ENCODE peak calls at places on chromosome 15, in six cellular contexts. K is psoas muscle, Q is stomach, H is spleen, R is pancreas, P is neural progenitor cell. V is an unnamed sample.
A peak's percentile ranks its signal among the peaks of the same experiment; 100 is the strongest.

GRCh38 chr15:77819841-77820728 is 187.4 kb upstream of the LINGO1 start:
- DNase-seq in H (no peak), P (peak; percentile 82), R (no peak), K (no peak), Q (no peak), V (no peak)

GRCh38 chr15:29925227-29926082 is 103.2 kb upstream of the TJP1 start:
- DNase-seq in P (peak; percentile 86), Q (peak; percentile 38), R (peak; percentile 53), H (no peak), K (peak; percentile 64), V (no peak)

GRCh38 chr15:44289352-44289790 is 852 bp downstream of the GOLM2 start:
- DNase-seq in H (no peak), R (no peak), Q (no peak), P (no peak), K (no peak), V (no peak)

GRCh38 chr15:47466357-47466756 is 250.9 kb upstream of the SEMA6D start:
- DNase-seq in H (no peak), Q (no peak), R (no peak), P (no peak), K (no peak), V (no peak)

GRCh38 chr15:45091581-45091980 is 22.4 kb downstream of the DUOX2 start:
- DNase-seq in Q (no peak), H (no peak), R (no peak), K (no peak), P (no peak), V (no peak)

GRCh38 chr15:77582763-77583162 is 49.9 kb downstream of the LINGO1 start:
- DNase-seq in K (no peak), Q (no peak), P (no peak), R (no peak), H (no peak), V (no peak)

GRCh38 chr15:78456391-78456790 is 18.4 kb downstream of the IREB2 start:
- DNase-seq in H (no peak), Q (no peak), P (no peak), R (no peak), K (no peak), V (no peak)

GRCh38 chr15:89575146-89575655 is at the start of gene TICRR:
- DNase-seq in K (peak; percentile 96), H (peak; percentile 92), Q (peak; percentile 96), P (peak; percentile 99), R (peak; percentile 97), V (peak; percentile 98)

GRCh38 chr15:49815937-49816336 is 195.1 kb downstream of the DTWD1 start:
- DNase-seq in P (no peak), K (no peak), H (no peak), Q (no peak), R (no peak), V (no peak)

GRCh38 chr15:53658827-53659226 is 100.6 kb downstream of the WDR72 start:
- DNase-seq in R (no peak), P (peak; percentile 36), K (no peak), Q (no peak), H (no peak), V (no peak)

GRCh38 chr15:76983588-76984379 is 11.1 kb upstream of the PSTPIP1 start:
- DNase-seq in P (no peak), K (no peak), Q (no peak), H (no peak), R (no peak), V (no peak)

GRCh38 chr15:49619226-49619625 is 1.4 kb downstream of the FAM227B start:
- DNase-seq in K (no peak), H (no peak), Q (no peak), P (no peak), R (no peak), V (no peak)

GRCh38 chr15:41969851-41970431 is 2.4 kb downstream of the EHD4 start:
- DNase-seq in H (peak; percentile 60), P (no peak), Q (peak; percentile 25), K (no peak), R (no peak), V (no peak)

GRCh38 chr15:37046876-37047614 is 53.3 kb downstream of the MEIS2 start:
- DNase-seq in H (no peak), P (peak; percentile 65), R (no peak), Q (no peak), K (no peak), V (no peak)

GRCh38 chr15:87877114-87877810 is 379.3 kb downstream of the NTRK3 start:
- DNase-seq in H (no peak), Q (no peak), R (no peak), P (no peak), K (no peak), V (no peak)

GRCh38 chr15:43954181-43954621 is 127.4 kb downstream of the WDR76 start:
- DNase-seq in R (no peak), Q (no peak), K (no peak), P (no peak), H (no peak), V (no peak)

GRCh38 chr15:81161215-81161673 is 27.2 kb downstream of the CFAP161 start:
- DNase-seq in P (no peak), R (no peak), K (no peak), Q (no peak), H (no peak), V (no peak)

GRCh38 chr15:69165637-69166025 is 5.2 kb downstream of the GLCE start:
- DNase-seq in H (no peak), P (no peak), R (no peak), Q (no peak), K (no peak), V (no peak)

GRCh38 chr15:96336045-96336642 is 5.6 kb downstream of the NR2F2 start:
- DNase-seq in H (no peak), Q (no peak), P (peak; percentile 14), R (no peak), K (no peak), V (no peak)

GRCh38 chr15:48544816-48545215 is 100.7 kb downstream of the FBN1 start:
- DNase-seq in Q (no peak), K (no peak), R (no peak), H (no peak), P (no peak), V (no peak)

GRCh38 chr15:47673343-47673761 is 44.0 kb upstream of the SEMA6D start:
- DNase-seq in P (no peak), R (no peak), H (no peak), Q (no peak), K (no peak), V (no peak)

GRCh38 chr15:29997499-29997898 is 85.3 kb upstream of the GOLGA8J start:
- DNase-seq in Q (no peak), R (no peak), K (no peak), P (no peak), H (no peak), V (no peak)

GRCh38 chr15:49706805-49707204 is 86.0 kb downstream of the DTWD1 start:
- DNase-seq in P (no peak), Q (no peak), K (no peak), R (no peak), H (no peak), V (no peak)

GRCh38 chr15:83547168-83547567 is 100.0 kb downstream of the SH3GL3 start:
- DNase-seq in R (no peak), Q (no peak), P (no peak), H (no peak), K (no peak), V (no peak)

GRCh38 chr15:56735589-56735988 is 2.3 kb upstream of the ZNF280D start:
- DNase-seq in K (no peak), P (no peak), Q (no peak), H (no peak), R (no peak), V (no peak)
- H3K4me1 ChIP-seq in K (peaks cover 20% of the 10 kb centered on the region), P (no peaks in the 10 kb centered on the region), Q (peaks cover 43% of the 10 kb centered on the region), H (peaks cover 30% of the 10 kb centered on the region), R (peaks cover 36% of the 10 kb centered on the region), V (peaks cover 15% of the 10 kb centered on the region)

GRCh38 chr15:25060472-25060803 is 105.7 kb downstream of the SNRPN start:
- DNase-seq in Q (peak; percentile 23), R (no peak), K (no peak), H (no peak), P (no peak), V (peak; percentile 31)

GRCh38 chr15:25065286-25065685 is 110.5 kb downstream of the SNRPN start:
- DNase-seq in P (no peak), H (peak; percentile 51), R (no peak), K (no peak), Q (no peak), V (no peak)

GRCh38 chr15:25060996-25061620 is 106.3 kb downstream of the SNRPN start:
- DNase-seq in K (no peak), P (no peak), Q (no peak), H (peak; percentile 29), R (no peak), V (no peak)

GRCh38 chr15:25061808-25062550 is 107.2 kb downstream of the SNRPN start:
- DNase-seq in R (no peak), H (peak; percentile 46), K (no peak), Q (no peak), P (no peak), V (peak; percentile 24)

DNA sequence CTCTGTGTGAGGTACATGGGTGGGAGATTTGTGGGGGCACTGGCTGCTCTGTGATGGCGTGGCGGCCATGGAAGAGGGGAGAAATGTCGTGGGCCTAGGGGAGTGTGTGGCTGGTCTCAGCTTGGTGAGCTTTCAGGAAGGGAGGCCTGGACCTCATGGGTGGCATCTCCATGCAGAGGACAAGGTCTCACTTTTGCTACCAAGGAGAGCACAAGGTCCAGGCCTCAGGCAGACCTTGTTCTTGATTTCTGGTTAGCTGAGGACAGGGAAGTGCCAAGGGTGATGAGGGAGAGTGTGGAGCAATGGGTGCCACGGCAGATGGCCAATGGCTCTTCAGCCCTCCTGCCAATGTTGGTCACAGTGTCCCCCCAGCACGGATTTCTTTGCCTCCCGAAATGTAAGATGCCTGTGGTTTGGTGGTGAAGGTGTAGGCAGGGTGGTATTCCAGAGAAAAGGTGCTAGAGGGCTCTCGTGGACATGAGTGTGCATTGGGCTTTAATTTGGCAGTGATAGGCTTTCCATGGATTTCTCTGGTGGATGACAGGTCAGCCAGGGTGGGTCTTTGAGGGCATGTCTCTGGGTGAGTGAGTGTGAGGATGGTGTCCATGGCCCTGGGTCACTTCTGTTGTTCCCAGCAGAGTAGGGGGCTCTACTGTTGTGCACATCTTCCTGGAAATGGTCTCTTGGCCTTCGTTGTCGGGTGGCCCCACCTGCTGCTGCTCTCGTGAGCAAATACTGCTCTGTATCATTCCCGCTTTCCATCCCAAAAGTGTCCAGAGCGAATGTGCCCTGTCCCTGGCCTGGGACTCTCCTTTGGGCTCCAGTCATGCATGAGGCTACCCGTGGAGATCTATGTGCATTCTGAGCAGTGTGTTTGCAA is 108.0 kb downstream of the SNRPN start:
- DNase-seq in Q (no peak), P (no peak), H (peak; percentile 30), K (no peak), R (no peak), V (peak; percentile 33)
- H3K9me3 ChIP-seq in Q (peaks cover 100% of the 10 kb centered on the region), P (peaks cover 23% of the 10 kb centered on the region), H (peaks cover 65% of the 10 kb centered on the region), K (peaks cover 98% of the 10 kb centered on the region), R (peaks cover 62% of the 10 kb centered on the region), V (peaks cover 100% of the 10 kb centered on the region)

DNA sequence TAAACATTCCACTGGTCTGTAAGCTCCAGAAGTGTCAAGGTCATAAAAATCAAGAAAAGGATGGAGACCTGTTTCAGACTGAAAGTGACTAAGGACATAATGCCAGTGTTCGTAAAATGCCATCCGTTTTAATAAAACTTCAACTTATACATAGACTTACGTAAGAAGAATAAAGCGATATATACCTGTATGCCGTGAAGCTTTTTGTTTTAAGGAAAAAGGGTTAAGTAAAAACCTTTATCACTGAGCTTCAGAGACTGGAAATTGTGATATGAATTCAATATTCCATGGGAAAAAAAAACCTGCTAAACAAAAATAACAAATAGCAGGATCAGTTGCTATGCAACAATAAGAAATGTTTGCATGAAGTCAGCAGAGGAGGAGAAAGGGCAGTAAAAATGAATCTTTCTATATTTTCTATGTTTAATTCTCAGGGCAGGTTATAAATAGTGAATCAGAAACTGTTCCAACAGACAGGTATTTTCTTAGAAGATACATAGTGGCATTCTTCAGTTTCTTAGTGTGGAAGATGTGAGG is 42.5 kb downstream of the CHSY1 start:
- DNase-seq in Q (no peak), K (no peak), R (no peak), H (no peak), P (no peak), V (no peak)
- H3K4me1 ChIP-seq in Q (peaks cover 97% of the 10 kb centered on the region), K (peaks cover 36% of the 10 kb centered on the region), R (peaks cover 40% of the 10 kb centered on the region), H (peaks cover 89% of the 10 kb centered on the region), P (no peaks in the 10 kb centered on the region), V (no peaks in the 10 kb centered on the region)

GRCh38 chr15:101477851-101478353 is 11.6 kb downstream of the PCSK6 start:
- DNase-seq in P (no peak), K (no peak), H (no peak), Q (no peak), R (no peak), V (no peak)
- H3K9me3 ChIP-seq in P (no peaks in the 10 kb centered on the region), K (no peaks in the 10 kb centered on the region), H (no peaks in the 10 kb centered on the region), Q (no peaks in the 10 kb centered on the region), R (no peaks in the 10 kb centered on the region), V (no peaks in the 10 kb centered on the region)

V was measured in Peyer's patch.